ENCODE peak calls at places on chromosomes 5 and 9, in eight cellular contexts. Q, K, H, A, M, O, G and T are unnamed samples.

GRCh38 chr9:70617033-70617432 is 202.6 kb upstream of the KLF9 start:
- DNase-seq in Q (no peak), K (no peak), H (no peak), A (no peak), M (no peak), O (no peak), G (no peak), T (no peak)

GRCh38 chr9:123548749-123549545 is 192.9 kb downstream of the CRB2 start:
- DNase-seq in Q (no peak), K (no peak), H (no peak), A (no peak), M (no peak), O (no peak), G (peak), T (no peak)

GRCh38 chr5:88656196-88656935 is 226.6 kb downstream of the MEF2C start:
- DNase-seq in Q (no peak), K (no peak), H (no peak), A (no peak), M (no peak), O (no peak), G (no peak), T (no peak)

GRCh38 chr5:173642895-173643481 is 26.5 kb upstream of the BOD1 start:
- DNase-seq in Q (no peak), K (no peak), H (no peak), A (no peak), M (no peak), O (no peak), G (no peak), T (no peak)

GRCh38 chr9:126386088-126386487 is 59.5 kb downstream of the MVB12B start:
- DNase-seq in Q (no peak), K (no peak), H (peak), A (peak), M (peak), O (no peak), G (no peak), T (no peak)

GRCh38 chr5:62731011-62731410 is 152.4 kb downstream of the LRRC70 start:
- DNase-seq in Q (no peak), K (no peak), H (no peak), A (no peak), M (no peak), O (no peak), G (no peak), T (no peak)

GRCh38 chr5:140862441-140863295 is 6.1 kb upstream of the PCDHA11 start:
- DNase-seq in Q (no peak), K (no peak), H (no peak), A (no peak), M (no peak), O (no peak), G (no peak), T (no peak)

GRCh38 chr5:148933903-148934432 is 107.6 kb downstream of the ADRB2 start:
- DNase-seq in Q (no peak), K (no peak), H (no peak), A (no peak), M (no peak), O (no peak), G (no peak), T (no peak)

GRCh38 chr9:33082538-33083326 is 6.3 kb upstream of the SMU1 start:
- DNase-seq in Q (no peak), K (no peak), H (no peak), A (no peak), M (no peak), O (no peak), G (no peak), T (no peak)

GRCh38 chr9:109460576-109460975 is 37.5 kb downstream of the PTPN3 start:
- DNase-seq in Q (no peak), K (no peak), H (no peak), A (no peak), M (no peak), O (no peak), G (no peak), T (no peak)

GRCh38 chr5:93164690-93165089 is 416.3 kb downstream of the NR2F1-AS1 start:
- DNase-seq in Q (peak), K (no peak), H (no peak), A (peak), M (no peak), O (no peak), G (no peak), T (peak)

GRCh38 chr5:36581070-36581469 is 25.3 kb upstream of the SLC1A3 start:
- DNase-seq in Q (no peak), K (no peak), H (no peak), A (no peak), M (no peak), O (no peak), G (no peak), T (no peak)

GRCh38 chr9:69542942-69543704 is 129.0 kb downstream of the APBA1 start:
- DNase-seq in Q (peak), K (no peak), H (no peak), A (no peak), M (peak), O (no peak), G (no peak), T (no peak)

GRCh38 chr9:5563417-5563815 is 53.1 kb downstream of the PDCD1LG2 start:
- DNase-seq in Q (no peak), K (no peak), H (no peak), A (no peak), M (no peak), O (no peak), G (no peak), T (no peak)

GRCh38 chr5:113118765-113119164 is 142.2 kb downstream of the DCP2 start:
- DNase-seq in Q (peak), K (no peak), H (no peak), A (no peak), M (no peak), O (no peak), G (no peak), T (no peak)

GRCh38 chr5:90221947-90222346 is 187.6 kb downstream of the CETN3 start:
- DNase-seq in Q (no peak), K (no peak), H (no peak), A (no peak), M (no peak), O (no peak), G (no peak), T (peak)

GRCh38 chr9:134365791-134366222 is 39.6 kb downstream of the RXRA start:
- DNase-seq in Q (peak), K (no peak), H (no peak), A (peak), M (peak), O (no peak), G (no peak), T (no peak)

GRCh38 chr9:74824654-74825053 is 63.1 kb downstream of the TRPM6 start:
- DNase-seq in Q (no peak), K (no peak), H (no peak), A (peak), M (no peak), O (no peak), G (no peak), T (no peak)

GRCh38 chr5:148776780-148777179 is 49.6 kb upstream of the ADRB2 start:
- DNase-seq in Q (no peak), K (no peak), H (no peak), A (peak), M (no peak), O (no peak), G (no peak), T (peak)

GRCh38 chr5:79107020-79107796 is 4.4 kb upstream of the BHMT start:
- DNase-seq in Q (no peak), K (no peak), H (no peak), A (no peak), M (no peak), O (no peak), G (no peak), T (peak)

GRCh38 chr5:178474562-178475184 is 115.5 kb downstream of the COL23A1 start:
- DNase-seq in Q (no peak), K (no peak), H (no peak), A (no peak), M (no peak), O (no peak), G (no peak), T (no peak)

GRCh38 chr9:93651521-93651950 is 75.2 kb downstream of the PHF2 start:
- DNase-seq in Q (no peak), K (no peak), H (no peak), A (no peak), M (peak), O (no peak), G (no peak), T (no peak)

GRCh38 chr5:160175438-160176218 is 53.7 kb upstream of the FABP6 start:
- DNase-seq in Q (peak), K (no peak), H (no peak), A (no peak), M (no peak), O (no peak), G (no peak), T (peak)

GRCh38 chr9:131046093-131046380 is 37.1 kb downstream of the LAMC3 start:
- DNase-seq in Q (no peak), K (no peak), H (no peak), A (peak), M (no peak), O (no peak), G (no peak), T (no peak)

GRCh38 chr5:1429066-1429465 is 16.2 kb downstream of the SLC6A3 start:
- DNase-seq in Q (no peak), K (no peak), H (no peak), A (no peak), M (no peak), O (no peak), G (no peak), T (no peak)

GRCh38 chr9:95008151-95008771 is 281.8 kb downstream of the AOPEP start:
- DNase-seq in Q (no peak), K (no peak), H (peak), A (peak), M (no peak), O (no peak), G (no peak), T (no peak)

GRCh38 chr5:13659391-13659790 is 285.1 kb downstream of the DNAH5 start:
- DNase-seq in Q (no peak), K (no peak), H (no peak), A (no peak), M (no peak), O (no peak), G (no peak), T (peak)

GRCh38 chr5:173495225-173495904 is 121.1 kb downstream of the BOD1 start:
- DNase-seq in Q (no peak), K (no peak), H (no peak), A (no peak), M (no peak), O (no peak), G (no peak), T (peak)

GRCh38 chr9:36479086-36479485 is 79.0 kb upstream of the RNF38 start:
- DNase-seq in Q (no peak), K (no peak), H (no peak), A (no peak), M (no peak), O (no peak), G (no peak), T (no peak)

GRCh38 chr9:132078369-132079356 is 1.0 kb downstream of the MED27 start:
- DNase-seq in Q (peak), K (no peak), H (no peak), A (no peak), M (no peak), O (no peak), G (peak), T (peak)

GRCh38 chr5:125604104-125604503 is 819.1 kb upstream of the GRAMD2B start:
- DNase-seq in Q (no peak), K (no peak), H (no peak), A (no peak), M (no peak), O (no peak), G (no peak), T (peak)

GRCh38 chr5:125603321-125603720 is 819.9 kb upstream of the GRAMD2B start:
- DNase-seq in Q (no peak), K (no peak), H (no peak), A (no peak), M (no peak), O (no peak), G (no peak), T (peak)

GRCh38 chr5:125611541-125611940 is 811.7 kb upstream of the GRAMD2B start:
- DNase-seq in Q (no peak), K (no peak), H (no peak), A (no peak), M (no peak), O (no peak), G (no peak), T (no peak)

GRCh38 chr5:125609011-125609410 is 814.2 kb upstream of the GRAMD2B start:
- DNase-seq in Q (no peak), K (no peak), H (no peak), A (no peak), M (no peak), O (no peak), G (no peak), T (no peak)

DNA sequence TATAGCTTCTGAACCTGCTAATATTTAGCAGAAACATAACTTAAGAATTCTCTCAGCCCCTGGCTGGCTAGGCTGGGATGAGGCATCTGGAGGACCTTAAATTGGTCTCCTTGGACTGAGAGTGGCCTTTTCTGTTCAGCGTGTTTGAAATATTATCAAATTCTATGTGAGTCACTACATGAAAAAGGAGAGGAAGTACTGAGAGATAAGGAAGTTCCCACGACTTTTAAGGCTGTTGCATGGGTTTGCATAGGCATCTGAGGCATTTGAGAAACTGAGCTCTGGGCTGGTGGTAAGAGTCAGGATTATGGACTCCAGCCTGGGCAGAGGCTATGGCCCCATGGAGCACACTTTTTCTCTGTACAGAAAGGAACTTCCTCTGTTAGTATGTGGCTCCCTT is 816.2 kb upstream of the GRAMD2B start:
- DNase-seq in Q (no peak), K (no peak), H (no peak), A (no peak), M (no peak), O (no peak), G (no peak), T (peak)
- TF ChIP-seq USF2 in Q (no peak), K (no peak), H (no peak), A (no peak), M (no peak), O (no peak), G (no peak), T (no peak)

DNA sequence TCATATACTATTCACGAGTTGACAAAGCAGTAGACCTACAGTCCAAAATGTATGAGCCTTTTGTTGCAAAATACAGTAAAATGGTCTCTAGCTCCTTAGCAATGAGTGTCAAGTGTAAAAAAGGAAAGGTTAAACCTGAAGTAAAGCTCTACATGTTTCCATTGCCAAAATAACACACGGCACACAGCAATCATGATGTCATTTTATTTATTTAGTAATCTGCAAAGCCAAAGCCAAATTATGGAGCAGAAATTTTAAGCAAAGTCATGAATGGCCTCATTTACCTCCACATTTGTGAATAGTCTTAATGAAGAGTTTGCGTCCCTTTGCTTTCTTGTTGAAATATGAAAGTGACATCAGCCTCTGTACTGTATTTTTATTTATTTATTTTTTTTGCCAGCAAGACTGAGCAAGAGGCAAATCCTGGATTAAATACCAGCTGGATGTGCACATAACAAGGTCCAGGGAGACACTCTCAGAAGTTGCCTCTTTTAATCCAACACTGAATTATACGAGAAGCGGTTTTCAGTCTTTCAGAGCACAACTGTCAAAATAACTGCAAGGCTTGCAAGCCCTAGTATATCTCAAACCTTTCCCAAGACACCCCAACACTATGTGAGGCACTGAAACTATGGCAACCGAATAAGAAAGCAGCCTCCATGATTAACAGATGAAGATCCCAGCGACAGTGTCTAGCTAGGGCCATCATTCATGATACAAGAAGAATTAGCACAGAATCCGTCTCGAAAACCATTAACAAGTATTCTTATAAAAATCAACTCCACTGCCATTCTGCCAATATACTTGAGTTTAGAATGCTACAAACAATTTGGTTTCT is 9.6 kb downstream of the SEMA6A start:
- DNase-seq in Q (no peak), K (no peak), H (no peak), A (no peak), M (no peak), O (no peak), G (no peak), T (no peak)
- TF ChIP-seq USF2 in Q (no peak), K (no peak), H (no peak), A (no peak), M (no peak), O (no peak), G (no peak), T (no peak)

DNA sequence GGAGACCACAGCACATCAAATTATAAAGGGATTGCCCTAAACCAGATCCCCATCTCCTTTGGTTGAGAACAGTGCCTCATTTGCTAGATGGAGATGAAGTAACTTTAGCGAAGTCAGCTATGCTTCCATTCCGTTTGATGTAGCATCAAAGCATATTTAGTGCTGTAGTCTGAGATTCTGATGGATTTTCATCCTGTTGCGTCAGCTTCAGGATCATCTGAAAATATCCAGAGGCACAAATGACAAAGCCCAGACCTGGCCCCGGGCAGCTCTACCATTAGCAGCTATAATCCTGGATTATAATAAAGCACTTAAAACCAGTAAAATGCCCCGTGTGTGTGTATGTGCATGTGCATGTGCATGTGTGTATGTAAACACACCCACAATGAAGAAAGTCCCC is 44.7 kb downstream of the ERAP1 start:
- DNase-seq in Q (peak), K (no peak), H (no peak), A (no peak), M (no peak), O (no peak), G (no peak), T (no peak)
- TF ChIP-seq USF2 in Q (no peak), K (no peak), H (no peak), A (no peak), M (no peak), O (no peak), G (no peak), T (no peak)

DNA sequence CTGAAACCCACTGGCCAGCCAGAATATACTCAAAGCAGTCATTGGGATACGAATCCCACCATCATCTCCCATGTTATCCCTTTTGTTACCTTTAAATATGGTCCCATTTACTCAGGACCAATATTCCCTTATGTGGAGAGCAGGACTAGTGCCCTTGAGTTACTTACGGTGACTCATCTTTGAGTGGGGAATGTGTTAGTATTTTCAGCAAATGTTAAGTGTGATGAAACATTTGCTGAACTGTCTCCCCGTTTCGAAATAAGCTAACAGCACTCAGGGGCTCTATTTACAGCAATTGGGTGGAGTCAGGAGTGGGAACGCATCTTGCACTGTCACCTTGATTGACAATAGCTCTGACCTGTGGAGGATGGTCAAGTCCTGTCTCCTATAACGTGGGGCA is 67.4 kb downstream of the CTSL start:
- DNase-seq in Q (no peak), K (no peak), H (peak), A (peak), M (no peak), O (no peak), G (peak), T (peak)
- TF ChIP-seq USF2 in Q (no peak), K (no peak), H (no peak), A (no peak), M (no peak), O (no peak), G (no peak), T (no peak)

GRCh38 chr9:27090716-27091115 is 18.3 kb upstream of the TEK start:
- DNase-seq in Q (no peak), K (no peak), H (no peak), A (no peak), M (no peak), O (no peak), G (no peak), T (no peak)

GRCh38 chr9:27089706-27090105 is 19.3 kb upstream of the TEK start:
- DNase-seq in Q (no peak), K (no peak), H (no peak), A (no peak), M (no peak), O (no peak), G (no peak), T (no peak)

GRCh38 chr9:27086818-27087680 is 22.0 kb upstream of the TEK start:
- DNase-seq in Q (no peak), K (no peak), H (no peak), A (no peak), M (no peak), O (no peak), G (no peak), T (peak)

GRCh38 chr9:27088981-27089380 is 20.0 kb upstream of the TEK start:
- DNase-seq in Q (no peak), K (no peak), H (no peak), A (no peak), M (no peak), O (no peak), G (no peak), T (peak)

DNA sequence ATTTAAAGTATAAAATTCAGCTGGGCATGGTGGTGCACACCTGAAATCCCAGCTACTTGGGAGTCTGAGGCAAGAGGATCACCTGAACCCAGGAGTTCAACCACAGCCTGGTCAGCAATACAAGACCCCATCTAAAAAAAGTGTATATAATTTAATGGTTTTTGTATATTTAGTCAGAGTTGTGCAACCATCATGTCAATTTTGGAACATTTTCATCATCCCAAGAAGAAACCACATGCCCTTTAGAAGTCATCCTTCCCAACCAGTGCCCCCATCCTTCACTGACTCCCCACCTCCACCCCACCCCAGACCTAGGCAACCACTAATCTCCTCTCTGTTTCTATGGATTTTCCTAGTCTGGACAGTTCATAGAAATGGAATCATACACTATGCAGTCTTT is 18.8 kb upstream of the TEK start:
- DNase-seq in Q (no peak), K (no peak), H (no peak), A (no peak), M (no peak), O (no peak), G (no peak), T (no peak)
- TF ChIP-seq USF2 in Q (no peak), K (no peak), H (no peak), A (no peak), M (no peak), O (no peak), G (no peak), T (no peak)